ENCODE peak calls at places on chromosomes 6 and 20, in five cellular contexts. One of them, this sample, is unnamed.

GRCh38 chr20:3316131-3316530 is 77.1 kb upstream of the SLC4A11 start:
- DNase-seq in NCI-H1436 treated with DMSO at 0.1 percent for 48 hours: no peak
- DNase-seq in renal cortical epithelial cell: no peak
- DNase-seq in heart right ventricle: peak
- DNase-seq in pulmonary artery endothelial cell: no peak
- DNase-seq in this sample: no peak

GRCh38 chr20:58707770-58708169 is 15.2 kb downstream of the NPEPL1 start:
- DNase-seq in NCI-H1436 treated with DMSO at 0.1 percent for 48 hours: no peak
- DNase-seq in renal cortical epithelial cell: no peak
- DNase-seq in heart right ventricle: no peak
- DNase-seq in pulmonary artery endothelial cell: no peak
- DNase-seq in this sample: no peak

GRCh38 chr6:44524491-44525227 is 137.2 kb downstream of the CDC5L start:
- DNase-seq in NCI-H1436 treated with DMSO at 0.1 percent for 48 hours: no peak
- DNase-seq in renal cortical epithelial cell: no peak
- DNase-seq in heart right ventricle: no peak
- DNase-seq in pulmonary artery endothelial cell: no peak
- DNase-seq in this sample: no peak

GRCh38 chr20:6231551-6231950 is 108.7 kb upstream of the FERMT1 start:
- DNase-seq in NCI-H1436 treated with DMSO at 0.1 percent for 48 hours: no peak
- DNase-seq in renal cortical epithelial cell: peak
- DNase-seq in heart right ventricle: no peak
- DNase-seq in pulmonary artery endothelial cell: peak
- DNase-seq in this sample: peak

GRCh38 chr6:79048611-79049010 is 29.4 kb downstream of the PHIP start:
- DNase-seq in NCI-H1436 treated with DMSO at 0.1 percent for 48 hours: no peak
- DNase-seq in renal cortical epithelial cell: peak
- DNase-seq in heart right ventricle: no peak
- DNase-seq in pulmonary artery endothelial cell: no peak
- DNase-seq in this sample: peak

GRCh38 chr6:79824231-79824630 is 123.1 kb downstream of the ELOVL4 start:
- DNase-seq in NCI-H1436 treated with DMSO at 0.1 percent for 48 hours: no peak
- DNase-seq in renal cortical epithelial cell: no peak
- DNase-seq in heart right ventricle: no peak
- DNase-seq in pulmonary artery endothelial cell: no peak
- DNase-seq in this sample: no peak

GRCh38 chr6:148658701-148659100 is 88.1 kb upstream of the UST start:
- DNase-seq in NCI-H1436 treated with DMSO at 0.1 percent for 48 hours: no peak
- DNase-seq in renal cortical epithelial cell: no peak
- DNase-seq in heart right ventricle: no peak
- DNase-seq in pulmonary artery endothelial cell: no peak
- DNase-seq in this sample: no peak

GRCh38 chr6:12113190-12113578 is 101.1 kb downstream of the HIVEP1 start:
- DNase-seq in NCI-H1436 treated with DMSO at 0.1 percent for 48 hours: no peak
- DNase-seq in renal cortical epithelial cell: peak
- DNase-seq in heart right ventricle: no peak
- DNase-seq in pulmonary artery endothelial cell: peak
- DNase-seq in this sample: no peak

GRCh38 chr6:146650799-146651481 is 52.2 kb downstream of the ADGB start:
- DNase-seq in NCI-H1436 treated with DMSO at 0.1 percent for 48 hours: no peak
- DNase-seq in renal cortical epithelial cell: peak
- DNase-seq in heart right ventricle: no peak
- DNase-seq in pulmonary artery endothelial cell: no peak
- DNase-seq in this sample: no peak

GRCh38 chr6:15969236-15969778 is 159.6 kb upstream of the MYLIP start:
- DNase-seq in NCI-H1436 treated with DMSO at 0.1 percent for 48 hours: no peak
- DNase-seq in renal cortical epithelial cell: peak
- DNase-seq in heart right ventricle: no peak
- DNase-seq in pulmonary artery endothelial cell: no peak
- DNase-seq in this sample: no peak

GRCh38 chr6:134707342-134707982 is 242.4 kb downstream of the ALDH8A1 start:
- DNase-seq in NCI-H1436 treated with DMSO at 0.1 percent for 48 hours: no peak
- DNase-seq in renal cortical epithelial cell: peak
- DNase-seq in heart right ventricle: no peak
- DNase-seq in pulmonary artery endothelial cell: no peak
- DNase-seq in this sample: no peak

GRCh38 chr6:149196091-149196490 is 121.4 kb upstream of the TAB2 start:
- DNase-seq in NCI-H1436 treated with DMSO at 0.1 percent for 48 hours: no peak
- DNase-seq in renal cortical epithelial cell: no peak
- DNase-seq in heart right ventricle: no peak
- DNase-seq in pulmonary artery endothelial cell: no peak
- DNase-seq in this sample: no peak

GRCh38 chr20:6698056-6698455 is 69.4 kb upstream of the BMP2 start:
- DNase-seq in NCI-H1436 treated with DMSO at 0.1 percent for 48 hours: no peak
- DNase-seq in renal cortical epithelial cell: peak
- DNase-seq in heart right ventricle: no peak
- DNase-seq in pulmonary artery endothelial cell: no peak
- DNase-seq in this sample: no peak